ENCODE peak calls at places on chromosomes 6 and 20, in four cellular contexts. Y is GM23338, B is HepG2, W is K562. Z is an unnamed sample.

GRCh38 chr6:159390384-159390783 is 221.2 kb downstream of the FNDC1 start:
- DNase-seq in W (no peak), B (no peak), Y (no peak), Z (no peak)

GRCh38 chr6:43799671-43800623 is 29.9 kb downstream of the VEGFA start:
- DNase-seq in B (no peak), Y (no peak), W (no peak), Z (no peak)

GRCh38 chr20:47382746-47383145 is 26.2 kb upstream of the ZMYND8 start:
- DNase-seq in Y (no peak), B (no peak), W (no peak), Z (no peak)

GRCh38 chr20:58963060-58963584 is 17.9 kb upstream of the NELFCD start:
- DNase-seq in B (no peak), W (no peak), Y (no peak), Z (no peak)

GRCh38 chr6:168581236-168581635 is 140.3 kb downstream of the SMOC2 start:
- DNase-seq in B (no peak), Y (no peak), W (no peak), Z (no peak)

GRCh38 chr20:12409501-12409900 is 491.8 kb downstream of the BTBD3 start:
- DNase-seq in B (no peak), Y (no peak), W (no peak), Z (no peak)

GRCh38 chr6:97294451-97294850 is 11.4 kb upstream of the MMS22L start:
- DNase-seq in Y (peak; percentile 5), W (no peak), B (no peak), Z (no peak)

GRCh38 chr6:106512958-106513480 is 116.3 kb downstream of the RTN4IP1 start:
- DNase-seq in Y (no peak), B (no peak), W (no peak), Z (no peak)

GRCh38 chr6:75532521-75532920 is 38.9 kb upstream of the FILIP1 start:
- DNase-seq in Y (no peak), B (no peak), W (no peak), Z (no peak)

GRCh38 chr6:108353853-108354252 is 59.0 kb downstream of the AFG1L start:
- DNase-seq in W (no peak), B (no peak), Y (no peak), Z (no peak)

GRCh38 chr6:8958894-8959511 is 523.7 kb upstream of the SLC35B3 start:
- DNase-seq in Y (no peak), W (no peak), B (peak; percentile 97), Z (peak; percentile 6)

GRCh38 chr6:109767961-109768360 is 76.9 kb downstream of the FIG4 start:
- DNase-seq in Y (no peak), W (no peak), B (no peak), Z (no peak)

GRCh38 chr6:47741807-47742206 is 40.0 kb upstream of the OPN5 start:
- DNase-seq in B (no peak), Y (no peak), W (no peak), Z (peak; percentile 19)

GRCh38 chr6:116386581-116387299 is 16.0 kb downstream of the DSE start:
- DNase-seq in W (no peak), Y (no peak), B (no peak), Z (peak; percentile 11)

GRCh38 chr6:85792278-85792677 is 149.6 kb upstream of the SYNCRIP start:
- DNase-seq in Y (no peak), B (no peak), W (no peak), Z (no peak)

GRCh38 chr20:57437672-57438330 is 46.6 kb downstream of the RBM38 start:
- DNase-seq in Y (no peak), B (no peak), W (no peak), Z (no peak)

GRCh38 chr6:27889628-27890315 is 22.4 kb downstream of the OR2B2 start:
- DNase-seq in B (no peak), W (no peak), Y (peak; percentile 82), Z (peak; percentile 37)

GRCh38 chr6:98292812-98293211 is 541.6 kb upstream of the POU3F2 start:
- DNase-seq in W (no peak), Y (no peak), B (peak; percentile 8), Z (no peak)

GRCh38 chr6:14278436-14278835 is 160.9 kb downstream of the CD83 start:
- DNase-seq in Y (no peak), W (no peak), B (no peak), Z (no peak)

GRCh38 chr6:154621611-154622010 is 111.1 kb upstream of the CNKSR3 start:
- DNase-seq in B (no peak), Y (no peak), W (no peak), Z (no peak)

GRCh38 chr20:10524034-10524476 is 89.0 kb downstream of the SLX4IP start:
- DNase-seq in B (no peak), Y (peak; percentile 71), W (no peak), Z (no peak)

GRCh38 chr6:157201083-157201482 is 122.2 kb downstream of the TMEM242 start:
- DNase-seq in B (no peak), W (no peak), Y (no peak), Z (no peak)

GRCh38 chr6:129860901-129861665 is at the start of gene TMEM244:
- DNase-seq in Y (no peak), W (no peak), B (no peak), Z (no peak)

GRCh38 chr6:448296-449056 is 56.9 kb downstream of the IRF4 start:
- DNase-seq in Y (no peak), W (no peak), B (no peak), Z (no peak)

GRCh38 chr6:3383525-3383924 is 73.3 kb downstream of the SLC22A23 start:
- DNase-seq in B (peak; percentile 88), W (peak; percentile 72), Y (no peak), Z (peak; percentile 24)

GRCh38 chr6:127266892-127267741 is 453 bp downstream of the RNF146 start:
- DNase-seq in W (peak; percentile 65), B (no peak), Y (peak; percentile 61), Z (peak; percentile 31)

GRCh38 chr20:61263084-61263695 is 11.1 kb downstream of the CDH4 start:
- DNase-seq in W (peak; percentile 56), B (no peak), Y (peak; percentile 62), Z (peak; percentile 29)

GRCh38 chr6:162409986-162410715 is 317.4 kb downstream of the PRKN start:
- DNase-seq in B (no peak), Y (peak; percentile 45), W (no peak), Z (no peak)

GRCh38 chr20:17795003-17795402 is 95.2 kb downstream of the BANF2 start:
- DNase-seq in W (no peak), B (no peak), Y (no peak), Z (no peak)

GRCh38 chr20:17795449-17796095 is 95.8 kb downstream of the BANF2 start:
- DNase-seq in B (no peak), W (no peak), Y (no peak), Z (no peak)

GRCh38 chr20:17796096-17796563 is 96.4 kb downstream of the BANF2 start:
- DNase-seq in B (peak; percentile 82), Y (no peak), W (no peak), Z (no peak)

GRCh38 chr20:17793986-17794385 is 94.2 kb downstream of the BANF2 start:
- DNase-seq in W (no peak), B (no peak), Y (no peak), Z (no peak)

GRCh38 chr20:17794400-17794799 is 94.6 kb downstream of the BANF2 start:
- DNase-seq in W (no peak), B (no peak), Y (no peak), Z (no peak)
- TF ChIP-seq CTCF in W (no peak), B (no peak), Y (no peak), Z (no peak)

GRCh38 chr20:6595704-6596103 is 171.8 kb upstream of the BMP2 start:
- DNase-seq in B (no peak), W (no peak), Y (no peak), Z (no peak)
- TF ChIP-seq JUNB in B (no peak), W (no peak), Y (no peak), Z (no peak)

DNA sequence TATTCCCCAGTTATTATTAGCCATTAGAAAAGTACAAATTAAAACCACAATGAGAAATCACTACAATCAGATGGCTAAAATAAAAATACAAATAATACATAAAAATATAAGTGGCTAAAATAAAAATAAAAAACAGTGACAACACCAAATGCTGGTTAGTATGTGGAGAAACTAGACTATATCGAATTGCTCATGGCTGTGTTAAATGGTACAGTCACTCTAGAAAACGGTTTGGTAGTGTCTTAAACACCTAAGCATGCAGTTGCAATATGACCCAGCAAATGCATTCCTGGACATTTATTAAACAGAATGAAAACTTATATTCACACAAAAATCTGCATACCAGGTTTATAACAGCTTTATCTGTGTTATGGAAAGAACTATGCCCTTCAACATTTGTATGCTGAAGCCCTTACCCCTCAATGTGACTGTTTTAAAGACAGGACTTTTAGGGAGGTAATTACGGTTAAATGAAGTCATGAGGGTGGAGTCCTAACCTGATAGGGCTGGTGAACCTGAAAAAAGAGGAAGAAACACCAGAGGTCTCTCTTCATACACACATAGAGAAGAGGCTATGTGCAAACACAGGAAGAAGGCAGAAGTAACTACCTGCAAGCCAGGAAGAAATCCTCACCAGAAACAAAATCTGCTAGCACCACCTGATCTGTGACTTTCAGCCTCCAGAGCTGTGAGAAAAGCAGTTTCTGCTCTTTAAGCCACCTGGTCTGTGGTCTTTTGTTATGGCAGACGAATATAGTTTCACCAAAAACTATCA is 84.9 kb downstream of the ASCC3 start:
- DNase-seq in Y (peak; percentile 12), B (no peak), W (no peak), Z (no peak)
- TF ChIP-seq CTCF in Y (no peak), B (no peak), W (no peak), Z (no peak)

GRCh38 chr6:104639671-104640070 is 220.0 kb downstream of the HACE1 start:
- DNase-seq in B (no peak), W (no peak), Y (no peak), Z (no peak)

GRCh38 chr6:104642871-104643270 is 216.8 kb downstream of the HACE1 start:
- DNase-seq in B (no peak), Y (no peak), W (no peak), Z (no peak)

GRCh38 chr6:104640141-104640700 is 219.5 kb downstream of the HACE1 start:
- DNase-seq in B (no peak), W (no peak), Y (no peak), Z (no peak)

GRCh38 chr6:104640761-104641160 is 219.0 kb downstream of the HACE1 start:
- DNase-seq in W (no peak), Y (no peak), B (no peak), Z (no peak)

DNA sequence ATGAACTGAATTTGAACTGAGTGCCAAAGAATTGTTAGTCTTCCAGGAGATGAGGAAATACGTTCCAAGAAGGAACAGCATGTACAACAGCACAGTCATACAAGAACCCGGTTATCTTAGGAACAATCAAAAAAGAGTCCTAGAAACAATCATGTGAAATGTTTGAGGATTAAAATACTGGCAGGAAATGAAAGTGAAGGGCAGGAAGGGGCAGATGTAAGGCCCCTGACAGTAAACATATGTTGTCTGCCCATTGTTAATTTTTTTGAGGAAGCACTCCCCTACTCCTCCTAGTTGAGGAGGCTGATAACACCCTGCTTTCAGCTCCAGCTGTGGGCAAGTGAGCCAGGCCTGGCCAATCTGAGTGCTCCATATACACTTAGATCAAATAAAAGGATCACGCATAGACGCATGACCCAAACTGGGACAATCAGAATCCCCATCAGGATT is 220.9 kb downstream of the HACE1 start:
- DNase-seq in Y (no peak), B (no peak), W (no peak), Z (no peak)
- TF ChIP-seq JUNB in Y (no peak), B (no peak), W (no peak), Z (no peak)

DNA sequence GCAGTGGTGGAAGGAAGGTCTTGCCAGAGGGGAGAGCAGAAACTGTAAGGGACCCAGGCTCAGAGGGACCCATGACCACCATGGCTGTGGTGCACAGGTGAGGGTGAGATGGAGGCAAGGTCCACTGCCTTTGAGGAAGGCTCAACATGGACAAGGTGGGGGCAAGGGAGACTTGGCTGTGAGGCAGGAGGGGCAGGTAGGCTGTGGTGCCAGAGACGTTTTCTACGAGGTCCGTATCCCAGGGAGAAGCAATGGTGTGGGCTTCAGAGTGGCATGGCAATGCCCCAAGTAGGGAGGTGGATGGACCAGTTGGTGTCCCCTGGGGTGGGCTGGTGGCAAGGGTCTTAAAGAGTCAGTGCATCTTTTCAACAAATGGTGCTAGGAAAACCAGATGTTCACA is 22.8 kb downstream of the HLA-F start:
- DNase-seq in Y (no peak), W (no peak), B (no peak), Z (no peak)
- TF ChIP-seq CTCF in Y (no peak), W (no peak), B (no peak), Z (no peak)